ENCODE peak calls at places on chromosomes 5 and 9, in ten cellular contexts. L is esophagus squamous epithelium; J is iPS DF 6.9; B is CD4-positive, CD25-positive, alpha-beta regulatory T cell; F is GM23338; D is fibroblast of lung; Z is brain microvascular endothelial cell; Y is mammary epithelial cell; R is right cardiac atrium; U is IMR-90. M is an unnamed sample.

GRCh38 chr5:97095318-97095732 is 47.1 kb downstream of the LIX1 start:
- DNase-seq in L (no peak), J (no peak), B (no peak), F (no peak), D (no peak), Z (no peak), Y (no peak), R (no peak), U (no peak), M (no peak)

GRCh38 chr5:59609501-59610265 is 283.8 kb downstream of the PDE4D start:
- DNase-seq in L (no peak), J (no peak), B (no peak), F (no peak), D (peak; percentile 56), Z (no peak), Y (no peak), R (no peak), U (no peak), M (no peak)

GRCh38 chr5:140251527-140251973 is 51.4 kb downstream of the PFDN1 start:
- DNase-seq in L (no peak), J (no peak), B (peak; percentile 23), F (no peak), D (peak; percentile 97), Z (peak; percentile 97), Y (peak; percentile 89), R (no peak), U (peak; percentile 94), M (no peak)

GRCh38 chr5:179868541-179868940 is 9.9 kb upstream of the MRNIP start:
- DNase-seq in L (no peak), J (no peak), B (no peak), F (no peak), D (no peak), Z (no peak), Y (no peak), R (no peak), U (no peak), M (no peak)

GRCh38 chr9:134338394-134339182 is 12.3 kb downstream of the RXRA start:
- DNase-seq in L (no peak), J (no peak), B (no peak), F (no peak), D (no peak), Z (no peak), Y (no peak), R (no peak), U (no peak), M (no peak)

GRCh38 chr9:108534741-108535140 is 321.0 kb downstream of the ACTL7B start:
- DNase-seq in L (no peak), J (no peak), B (no peak), F (no peak), D (peak; percentile 94), Z (peak; percentile 77), Y (peak; percentile 90), R (no peak), U (peak; percentile 88), M (no peak)

GRCh38 chr5:125491986-125492385 is 745.5 kb upstream of the ZNF608 start:
- DNase-seq in L (no peak), J (no peak), B (no peak), F (peak; percentile 56), D (no peak), Z (no peak), Y (no peak), R (no peak), U (no peak), M (no peak)

GRCh38 chr5:151063590-151063989 is 17.2 kb downstream of the TNIP1 start:
- DNase-seq in L (no peak), J (no peak), B (no peak), F (no peak), D (peak; percentile 40), Z (no peak), Y (no peak), R (no peak), U (no peak), M (no peak)

DNA sequence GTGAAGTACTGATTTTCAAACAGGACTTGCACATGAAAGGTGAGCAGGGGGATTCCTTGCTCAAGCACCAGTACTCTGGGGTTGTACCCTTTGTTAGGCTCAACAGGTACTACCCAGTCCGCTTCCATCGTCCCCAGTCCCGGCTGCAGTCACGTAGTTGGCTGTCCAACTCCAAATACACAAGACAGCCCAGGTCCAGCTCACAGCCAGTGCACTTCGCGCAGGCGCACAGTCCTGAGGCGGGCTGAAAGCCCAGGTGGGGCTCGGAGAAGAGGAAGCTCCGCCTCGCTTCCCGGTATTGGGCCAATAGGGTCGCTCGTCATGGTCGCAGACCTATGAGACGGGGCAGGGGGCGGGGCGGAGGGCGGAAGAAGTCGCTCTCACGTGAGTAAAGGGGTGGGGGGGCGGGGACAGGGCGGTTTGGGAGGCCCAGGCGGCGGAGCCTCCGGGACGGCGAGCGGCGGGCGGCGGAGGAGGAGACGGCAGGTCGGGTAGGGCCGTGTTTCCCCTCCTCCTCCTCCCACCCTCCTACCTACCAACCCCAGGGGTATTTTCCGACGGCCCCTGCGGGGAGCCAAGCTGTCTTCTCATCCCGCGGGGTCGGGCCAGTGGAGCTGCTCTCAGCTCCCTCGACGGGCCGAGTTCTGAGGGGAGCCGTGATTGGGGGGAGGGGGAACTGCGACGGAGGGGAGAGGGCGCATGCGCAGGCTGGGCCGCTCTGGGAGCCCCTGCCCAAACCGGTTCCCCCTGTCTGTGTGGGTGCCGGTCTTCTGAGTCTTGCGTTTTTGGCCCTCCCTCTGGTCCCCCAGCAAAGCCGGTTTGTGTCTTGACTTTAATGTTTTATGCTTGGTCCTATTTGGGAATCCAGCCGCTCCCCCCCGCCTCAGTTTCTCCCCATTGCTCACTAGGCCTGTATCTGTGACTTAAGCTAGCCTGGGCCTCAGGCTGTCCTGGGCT is at the start of gene RABGAP1:
- DNase-seq in L (peak; percentile 95), J (peak; percentile 96), B (peak; percentile 95), F (peak; percentile 100), D (peak; percentile 96), Z (peak; percentile 98), Y (peak; percentile 97), R (peak; percentile 100), U (peak; percentile 97), M (peak; percentile 100)
- H3K4me3 ChIP-seq in L (peak within 1 kb of the TSS; percentile 80), J (peak within 1 kb of the TSS; percentile 78), B (peak within 1 kb of the TSS; percentile 95), F (peak within 1 kb of the TSS; percentile 91), D (peak within 1 kb of the TSS; percentile 93), Z (peak within 1 kb of the TSS; percentile 84), Y (peak within 1 kb of the TSS; percentile 93), R (peak within 1 kb of the TSS; percentile 85), U (peak within 1 kb of the TSS; percentile 92), M (peak within 1 kb of the TSS; percentile 83)

GRCh38 chr5:176748967-176749935 is 61.1 kb upstream of the UNC5A start:
- DNase-seq in L (no peak), J (no peak), B (no peak), F (no peak), D (no peak), Z (no peak), Y (no peak), R (no peak), U (no peak), M (peak; percentile 13)
- H3K27me3 ChIP-seq in L (peaks cover 77% of the 10 kb centered on the region), J (no peaks in the 10 kb centered on the region), B (peaks cover 30% of the 10 kb centered on the region), F (no peaks in the 10 kb centered on the region), D (peaks cover 16% of the 10 kb centered on the region), Z (peaks cover 21% of the 10 kb centered on the region), Y (peaks cover 2% of the 10 kb centered on the region), R (peaks cover 3% of the 10 kb centered on the region), U (peaks cover 50% of the 10 kb centered on the region), M (peaks cover 4% of the 10 kb centered on the region)

GRCh38 chr5:135879591-135879990 is 16.1 kb downstream of the IL9 start:
- DNase-seq in L (no peak), J (no peak), B (no peak), F (no peak), D (no peak), Z (no peak), Y (no peak), R (no peak), U (no peak), M (no peak)

GRCh38 chr5:135878156-135878620 is 17.5 kb downstream of the IL9 start:
- DNase-seq in L (no peak), J (no peak), B (no peak), F (no peak), D (no peak), Z (no peak), Y (no peak), R (no peak), U (no peak), M (no peak)

GRCh38 chr5:135875567-135875966 is 20.1 kb downstream of the IL9 start:
- DNase-seq in L (no peak), J (no peak), B (no peak), F (no peak), D (no peak), Z (no peak), Y (no peak), R (no peak), U (no peak), M (no peak)

GRCh38 chr5:135880278-135880677 is 15.4 kb downstream of the IL9 start:
- DNase-seq in L (no peak), J (peak; percentile 25), B (no peak), F (peak; percentile 75), D (no peak), Z (no peak), Y (no peak), R (no peak), U (no peak), M (no peak)

GRCh38 chr5:135877570-135878155 is 18.0 kb downstream of the IL9 start:
- DNase-seq in L (no peak), J (no peak), B (no peak), F (no peak), D (no peak), Z (no peak), Y (no peak), R (no peak), U (no peak), M (no peak)
- H3K27ac ChIP-seq in L (no peak overlapping the region), J (no peak overlapping the region), B (no peak overlapping the region), F (no peak overlapping the region), D (no peak overlapping the region), Z (no peak overlapping the region), Y (no peak overlapping the region), R (no peak overlapping the region), U (no peak overlapping the region), M (no peak overlapping the region)

DNA sequence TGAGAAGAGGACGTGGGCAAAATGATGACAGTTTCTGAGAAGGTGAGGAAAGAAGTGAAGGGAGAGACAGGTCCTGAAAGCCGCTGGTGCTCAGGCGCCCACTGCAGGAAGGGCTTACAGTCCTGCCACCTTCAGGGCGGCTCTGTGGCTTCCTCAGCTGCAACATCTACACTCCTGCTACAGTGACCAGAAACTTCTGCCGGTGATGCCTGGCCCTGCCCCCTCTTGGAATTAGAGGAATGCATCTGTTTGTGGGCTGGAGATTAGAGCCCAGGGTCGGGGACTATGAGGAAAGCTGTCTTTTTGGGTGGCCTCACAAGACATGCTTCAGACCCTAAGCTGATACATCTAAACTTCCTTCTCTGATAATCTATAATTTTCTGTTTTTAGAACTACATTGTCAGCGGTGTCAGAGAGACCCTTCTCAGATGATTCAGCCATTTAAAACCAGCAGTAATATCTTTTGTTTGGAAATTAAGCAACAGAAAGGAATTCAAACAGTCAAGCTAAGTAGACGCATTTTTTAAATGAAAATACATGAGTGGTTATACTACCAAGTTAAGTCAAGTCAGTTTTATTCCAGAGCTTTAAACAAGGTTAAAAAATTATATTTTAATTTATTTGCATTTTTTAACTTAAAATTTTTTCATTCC is 30.4 kb downstream of the PRDM6 start:
- DNase-seq in L (no peak), J (no peak), B (no peak), F (peak; percentile 93), D (peak; percentile 79), Z (peak; percentile 40), Y (no peak), R (no peak), U (peak; percentile 74), M (no peak)
- H3K4me3 ChIP-seq in L (no peak overlapping the region), J (no peak overlapping the region), B (no peak overlapping the region), F (peak overlapping the region; percentile 20), D (no peak overlapping the region), Z (no peak overlapping the region), Y (no peak overlapping the region), R (no peak overlapping the region), U (peak overlapping the region; percentile 23), M (no peak overlapping the region)